ENCODE peak calls at places on chromosomes 2 and 18, in six cellular contexts. N is right lobe of liver, U is HepG2, M is adrenal gland, F is lung, P is IMR-90. S is an unnamed sample.

GRCh38 chr2:96353032-96353561 is 17.5 kb downstream of the NCAPH start:
- DNase-seq in P (no peak), F (no peak), M (peak; percentile 52), U (no peak), N (no peak), S (peak; percentile 37)

GRCh38 chr18:74540689-74541421 is 6.6 kb downstream of the CNDP1 start:
- DNase-seq in P (peak; percentile 28), F (no peak), N (peak; percentile 43), U (no peak), M (no peak), S (no peak)

GRCh38 chr2:203444738-203445137 is 90.4 kb downstream of the RAPH1 start:
- DNase-seq in P (no peak), F (no peak), U (no peak), N (no peak), M (no peak), S (no peak)

GRCh38 chr2:104769096-104769495 is 84.8 kb upstream of the POU3F3 start:
- DNase-seq in U (no peak), N (no peak), F (no peak), P (no peak), M (no peak), S (no peak)

GRCh38 chr18:45974088-45974536 is 7.0 kb upstream of the EPG5 start:
- DNase-seq in M (peak; percentile 77), F (peak; percentile 71), P (peak; percentile 86), N (no peak), U (peak; percentile 67), S (no peak)

GRCh38 chr2:187383043-187383800 is 64.8 kb downstream of the CALCRL start:
- DNase-seq in U (no peak), P (no peak), F (no peak), M (no peak), N (no peak), S (no peak)

GRCh38 chr18:23994361-23994902 is 20.1 kb upstream of the TTC39C start:
- DNase-seq in U (peak; percentile 52), M (peak; percentile 50), F (peak; percentile 76), N (no peak), P (peak; percentile 96), S (peak; percentile 56)

GRCh38 chr2:74944987-74945782 is 13.3 kb upstream of the POLE4 start:
- DNase-seq in M (no peak), U (no peak), P (peak; percentile 52), N (no peak), F (no peak), S (no peak)

GRCh38 chr18:21704603-21705364 is at the start of gene ABHD3:
- DNase-seq in M (peak; percentile 93), N (peak; percentile 98), F (peak; percentile 95), P (peak; percentile 85), U (peak; percentile 78), S (peak; percentile 90)

GRCh38 chr2:171432969-171433762 is 624 bp downstream of the METTL8 start:
- DNase-seq in U (peak; percentile 83), P (peak; percentile 18), M (peak; percentile 35), F (peak; percentile 36), N (no peak), S (peak; percentile 22)

GRCh38 chr2:15616429-15616828 is 24.8 kb downstream of the DDX1 start:
- DNase-seq in U (no peak), P (no peak), N (no peak), M (no peak), F (no peak), S (no peak)
- H3K36me3 ChIP-seq in U (peaks cover 23% of the 10 kb centered on the region), P (peaks cover 29% of the 10 kb centered on the region), N (peaks cover 5% of the 10 kb centered on the region), M (peaks cover 42% of the 10 kb centered on the region), F (peaks cover 15% of the 10 kb centered on the region), S (no peaks in the 10 kb centered on the region)

GRCh38 chr18:7958081-7958896 is 391.2 kb downstream of the PTPRM start:
- DNase-seq in N (no peak), F (no peak), M (no peak), P (peak; percentile 52), U (no peak), S (no peak)

GRCh38 chr18:7957297-7957696 is 390.2 kb downstream of the PTPRM start:
- DNase-seq in P (no peak), U (no peak), M (no peak), N (no peak), F (no peak), S (no peak)

GRCh38 chr18:7954229-7954628 is 387.1 kb downstream of the PTPRM start:
- DNase-seq in M (no peak), U (no peak), N (no peak), F (no peak), P (peak; percentile 61), S (no peak)

GRCh38 chr18:7955175-7955574 is 388.1 kb downstream of the PTPRM start:
- DNase-seq in M (no peak), F (no peak), P (no peak), U (no peak), N (no peak), S (no peak)

DNA sequence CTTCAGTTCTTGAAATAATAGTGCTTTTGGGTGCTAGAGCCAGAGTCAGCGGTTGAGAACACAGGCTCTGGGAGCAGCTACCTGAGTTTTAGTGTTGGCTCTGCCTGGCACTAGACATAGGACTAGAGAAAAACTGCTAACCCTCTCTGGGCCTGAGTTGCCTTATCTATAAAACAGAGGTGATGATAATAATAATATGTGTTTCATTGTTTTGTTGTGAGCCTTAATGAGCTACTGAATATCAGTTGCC is 391.7 kb downstream of the PTPRM start:
- DNase-seq in F (no peak), N (no peak), P (no peak), U (no peak), M (no peak), S (no peak)
- H3K36me3 ChIP-seq in F (peaks cover 4% of the 10 kb centered on the region), N (no peaks in the 10 kb centered on the region), P (no peaks in the 10 kb centered on the region), U (peaks cover 4% of the 10 kb centered on the region), M (no peaks in the 10 kb centered on the region), S (no peaks in the 10 kb centered on the region)

DNA sequence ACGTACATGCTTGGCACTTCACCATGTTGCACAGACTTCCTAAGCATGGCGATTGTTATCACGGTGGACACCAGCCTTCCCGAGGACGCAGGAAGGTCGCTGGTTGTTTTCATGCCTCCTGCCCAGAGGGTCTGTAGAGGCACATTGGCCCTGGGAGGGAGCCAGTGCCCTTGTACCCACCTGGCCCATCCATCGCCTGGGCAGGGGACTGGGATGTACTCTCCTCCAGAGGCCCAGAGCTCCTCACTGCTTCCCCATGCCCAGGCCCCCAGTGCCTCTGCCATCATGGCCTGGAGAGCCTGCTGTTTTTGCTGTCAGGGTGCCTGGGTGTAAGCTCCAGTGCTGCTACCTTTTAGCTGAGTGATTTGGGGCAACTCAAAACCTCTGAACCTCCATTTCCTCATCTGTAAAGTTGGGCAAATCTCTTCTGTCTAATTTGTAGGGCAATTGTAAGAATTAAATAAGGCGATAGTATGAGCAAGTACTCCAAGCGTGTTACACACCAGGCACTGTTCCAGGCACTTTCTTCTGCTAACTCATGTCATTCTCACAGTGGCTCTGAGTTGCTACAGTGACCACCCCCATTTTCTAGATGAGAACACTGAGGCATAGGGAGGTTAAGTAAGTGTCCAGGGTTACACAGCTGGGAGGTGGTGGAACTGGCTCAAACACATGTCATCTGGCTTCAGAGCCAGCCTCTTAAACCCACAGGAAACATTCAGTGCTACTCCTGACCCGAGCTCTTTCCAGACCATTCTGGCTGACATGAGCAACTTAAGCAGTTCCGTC is 45.3 kb downstream of the GREB1 start:
- DNase-seq in U (no peak), F (no peak), P (no peak), M (no peak), N (no peak), S (no peak)
- H3K36me3 ChIP-seq in U (peaks cover 57% of the 10 kb centered on the region), F (no peaks in the 10 kb centered on the region), P (no peaks in the 10 kb centered on the region), M (no peaks in the 10 kb centered on the region), N (no peaks in the 10 kb centered on the region), S (no peaks in the 10 kb centered on the region)

DNA sequence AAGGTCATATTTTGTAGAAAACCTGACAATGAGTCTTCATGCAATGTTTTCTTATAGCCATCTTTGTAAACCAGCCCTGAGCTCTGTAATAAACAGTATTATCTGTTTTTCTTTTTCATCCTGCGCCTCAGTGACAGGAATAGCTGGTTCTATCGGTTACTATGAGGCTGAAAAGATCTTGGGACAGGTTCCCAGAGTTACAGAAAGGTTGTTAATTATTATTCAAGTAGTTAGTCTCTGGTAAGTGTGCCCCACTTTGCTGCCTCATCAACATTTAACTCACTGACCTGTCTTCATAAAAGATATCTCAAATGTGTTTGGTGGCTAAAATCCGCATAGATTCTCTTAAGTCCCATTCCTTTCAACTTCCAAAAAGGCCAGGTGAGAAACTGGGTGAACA is 18.6 kb downstream of the ACAA2 start:
- DNase-seq in U (no peak), P (no peak), F (no peak), M (no peak), N (no peak), S (no peak)
- H3K36me3 ChIP-seq in U (peaks cover 14% of the 10 kb centered on the region), P (peaks cover 18% of the 10 kb centered on the region), F (peaks cover 22% of the 10 kb centered on the region), M (peaks cover 44% of the 10 kb centered on the region), N (peaks cover 7% of the 10 kb centered on the region), S (no peaks in the 10 kb centered on the region)

S was measured in ovary.